ENCODE peak calls at places on chromosome 20, in nine cellular contexts. A is fibroblast of gingiva; I is EH; F is NCI-H1417; K is stimulated activated CD8-positive, alpha-beta memory T cell treated with anti-CD3 and anti-CD28 coated beads, Interleukin-7, amount 100 ng/mL, for 48 hours; R is astrocyte of the hippocampus; O is renal cortical epithelial cell; Q is CD8-positive, alpha-beta memory T cell; G is occipital lobe. D is an unnamed sample.

GRCh38 chr20:58224974-58225373 is 3.5 kb downstream of the ANKRD60 start:
- DNase-seq in A (no peak), G (no peak), F (no peak), I (no peak), O (no peak), K (no peak), Q (no peak), R (no peak), D (no peak)

GRCh38 chr20:59144179-59144830 is 19.3 kb upstream of the ZNF831 start:
- DNase-seq in I (no peak), R (no peak), G (no peak), O (no peak), A (no peak), K (peak; percentile 73), Q (peak; percentile 74), F (no peak), D (no peak)

GRCh38 chr20:760751-761417 is 7.4 kb downstream of the SLC52A3 start:
- DNase-seq in K (no peak), R (peak; percentile 32), Q (no peak), F (peak; percentile 30), O (no peak), A (no peak), G (no peak), I (peak; percentile 4), D (no peak)

GRCh38 chr20:1803216-1804128 is 91.7 kb upstream of the SIRPA start:
- DNase-seq in Q (no peak), O (peak; percentile 32), I (peak; percentile 64), K (no peak), F (no peak), R (peak; percentile 79), A (peak; percentile 34), G (peak; percentile 55), D (no peak)

GRCh38 chr20:21936261-21936660 is 230.8 kb downstream of the PAX1 start:
- DNase-seq in A (no peak), R (no peak), Q (no peak), I (no peak), O (no peak), K (no peak), G (no peak), F (no peak), D (no peak)

GRCh38 chr20:61903575-61904340 is 161.9 kb downstream of the TAF4 start:
- DNase-seq in I (no peak), A (no peak), O (no peak), F (no peak), G (no peak), Q (no peak), K (no peak), R (no peak), D (no peak)

GRCh38 chr20:39081255-39081654 is 119.1 kb downstream of the DHX35 start:
- DNase-seq in I (peak; percentile 78), F (peak; percentile 76), O (peak; percentile 67), Q (peak; percentile 85), K (peak; percentile 68), A (peak; percentile 65), R (peak; percentile 85), G (peak; percentile 75), D (peak; percentile 1)

GRCh38 chr20:327041-327945 is 1.9 kb downstream of the SOX12 start:
- DNase-seq in I (peak; percentile 93), K (peak; percentile 81), F (peak; percentile 91), G (peak; percentile 72), A (peak; percentile 91), O (peak; percentile 79), R (peak; percentile 98), Q (peak; percentile 86), D (peak; percentile 85)

GRCh38 chr20:64055893-64056638 is 6.6 kb upstream of the SOX18 start:
- DNase-seq in K (no peak), Q (no peak), R (peak; percentile 78), O (peak; percentile 51), F (no peak), A (no peak), G (no peak), I (peak; percentile 19), D (no peak)